ENCODE peak calls at places on chromosome X, in nine cellular contexts. K is SK-N-SH, F is fibroblast of lung, G is neuronal stem cell, A is MM.1S, I is mesendoderm, W is IMR-90, Q is GM23248, S is keratinocyte. P is an unnamed sample. For H3K4me1, the result is how much of the 10 kb centered on the place peaks cover.

GRCh38 chrX:138191998-138192397 is 519.5 kb downstream of the FGF13 start:
- DNase-seq in K (peak), F (peak), G (peak), A (peak), I (peak), W (peak), Q (peak), S (no peak), P (peak)

GRCh38 chrX:39854772-39855747 is 242.7 kb downstream of the BCOR start:
- DNase-seq in K (no peak), F (no peak), G (no peak), A (peak), I (no peak), W (no peak), Q (no peak), S (no peak), P (no peak)

GRCh38 chrX:110795645-110796510 is at the start of gene CHRDL1:
- DNase-seq in K (peak), F (peak), G (peak), A (peak), I (peak), W (no peak), Q (peak), S (no peak), P (no peak)

GRCh38 chrX:72018277-72019112 is 107.8 kb downstream of the NHSL2 start:
- DNase-seq in K (peak), F (peak), G (peak), A (peak), I (peak), W (peak), Q (peak), S (no peak), P (peak)

GRCh38 chrX:71955530-71956120 is 45.0 kb downstream of the NHSL2 start:
- DNase-seq in K (no peak), F (no peak), G (no peak), A (no peak), I (no peak), W (no peak), Q (no peak), S (no peak), P (no peak)

GRCh38 chrX:151753313-151754041 is 18.9 kb downstream of the CNGA2 start:
- DNase-seq in K (peak), F (peak), G (peak), A (peak), I (peak), W (peak), Q (peak), S (no peak), P (peak)

GRCh38 chrX:110004970-110005369 is 2.1 kb downstream of the TMEM164 start:
- DNase-seq in K (no peak), F (no peak), G (no peak), A (no peak), I (no peak), W (no peak), Q (no peak), S (no peak), P (no peak)

GRCh38 chrX:131831185-131831520 is 191.9 kb upstream of the STK26 start:
- DNase-seq in K (no peak), F (no peak), G (no peak), A (no peak), I (no peak), W (peak), Q (no peak), S (no peak), P (no peak)

GRCh38 chrX:2614911-2615310 is 76.2 kb upstream of the CD99 start:
- DNase-seq in K (no peak), F (peak), G (no peak), A (no peak), I (peak), W (peak), Q (peak), S (no peak), P (peak)
- H3K4me2 ChIP-seq in K (peak), F (no peak), G (no peak), A (no peak), I (no peak), W (peak), Q (peak), S (no peak), P (no peak)

GRCh38 chrX:37815366-37815765 is 32.0 kb downstream of the DYNLT3 start:
- DNase-seq in K (no peak), F (no peak), G (no peak), A (no peak), I (no peak), W (no peak), Q (no peak), S (no peak), P (no peak)

GRCh38 chrX:37817176-37817575 is 30.2 kb downstream of the DYNLT3 start:
- DNase-seq in K (no peak), F (no peak), G (no peak), A (no peak), I (no peak), W (no peak), Q (no peak), S (no peak), P (no peak)

GRCh38 chrX:37818031-37818430 is 29.3 kb downstream of the DYNLT3 start:
- DNase-seq in K (no peak), F (no peak), G (no peak), A (peak), I (no peak), W (no peak), Q (no peak), S (no peak), P (no peak)

GRCh38 chrX:37817579-37817978 is 29.8 kb downstream of the DYNLT3 start:
- DNase-seq in K (no peak), F (no peak), G (no peak), A (no peak), I (no peak), W (no peak), Q (no peak), S (no peak), P (no peak)

DNA sequence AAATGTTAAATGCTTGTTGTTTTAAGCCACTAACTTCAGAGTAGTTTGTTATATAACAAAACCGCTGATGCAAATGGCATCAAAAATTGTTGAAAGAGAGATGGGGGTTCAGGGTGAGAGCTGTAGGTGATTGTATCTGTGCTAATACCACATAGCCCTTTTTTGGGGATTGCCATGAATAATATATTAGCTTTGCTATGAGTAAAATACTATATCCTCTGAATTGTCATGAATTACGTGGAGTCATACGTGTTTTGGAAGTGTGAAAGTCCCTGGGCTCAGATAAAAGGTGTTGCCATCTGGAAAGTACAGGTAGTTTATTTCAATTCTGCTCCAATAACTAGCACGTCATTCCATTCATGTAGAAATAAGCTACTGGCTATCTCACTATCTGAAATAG is 30.6 kb downstream of the DYNLT3 start:
- DNase-seq in K (no peak), F (no peak), G (no peak), A (no peak), I (no peak), W (no peak), Q (no peak), S (no peak), P (no peak)
- H3K4me1 ChIP-seq in K (under half), F (under half), G (under half), A (under half), I (under half), W (under half), Q (under half), S (under half), P (under half)

DNA sequence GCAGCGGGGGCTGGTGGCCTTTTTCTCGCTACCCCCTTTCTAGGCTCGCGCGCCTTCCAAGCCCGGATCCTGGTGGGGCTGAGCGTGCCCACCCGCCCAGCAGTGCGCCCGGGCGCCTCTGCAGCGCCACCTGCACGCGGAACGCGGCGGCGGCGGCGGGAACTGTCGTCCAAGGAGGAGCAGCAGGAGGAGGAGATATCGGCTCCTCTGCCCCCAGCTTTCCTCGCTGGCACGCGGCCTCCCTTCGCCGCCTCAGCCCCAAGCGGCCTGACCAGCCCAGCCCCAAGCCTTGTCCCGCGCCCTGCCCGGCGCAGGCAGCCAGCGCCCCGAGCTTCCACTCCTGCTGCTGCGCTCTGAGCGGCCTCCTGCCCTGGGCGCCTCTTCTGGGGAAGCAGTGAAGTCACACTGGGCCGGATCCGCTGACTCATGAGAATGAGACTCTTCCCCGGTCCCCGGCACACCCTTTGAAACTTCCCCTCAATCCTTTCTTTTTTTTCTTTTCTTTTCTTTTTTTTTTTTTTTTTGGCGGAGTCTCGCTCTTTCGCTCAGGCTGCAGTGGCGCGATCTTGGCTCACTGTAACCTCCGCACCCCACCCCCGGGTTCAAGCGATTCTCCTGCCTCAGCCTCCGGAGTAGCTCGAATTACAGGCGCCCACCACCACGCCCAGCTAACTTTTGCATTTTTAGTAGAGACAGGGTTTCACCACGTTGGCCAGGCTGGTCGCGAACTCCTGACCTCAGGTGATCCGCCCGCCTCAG is 10.6 kb upstream of the ELF4 start:
- DNase-seq in K (peak), F (peak), G (peak), A (peak), I (peak), W (peak), Q (peak), S (no peak), P (peak)
- H3K4me2 ChIP-seq in K (peak), F (peak), G (peak), A (peak), I (peak), W (peak), Q (peak), S (peak), P (peak)

GRCh38 chrX:13121020-13121419 is 76.6 kb upstream of the FAM9C start:
- DNase-seq in K (no peak), F (peak), G (no peak), A (no peak), I (no peak), W (no peak), Q (no peak), S (no peak), P (no peak)
- H3K4me1 ChIP-seq in K (under half), F (under half), G (under half), A (under half), I (under half), W (under half), Q (under half), S (under half), P (under half)

GRCh38 chrX:100648601-100649417 is 4.8 kb downstream of the SRPX2 start:
- DNase-seq in K (no peak), F (peak), G (no peak), A (no peak), I (peak), W (peak), Q (peak), S (no peak), P (no peak)
- H3K4me2 ChIP-seq in K (no peak), F (peak), G (no peak), A (no peak), I (no peak), W (peak), Q (peak), S (peak), P (no peak)